ENCODE peak calls at places on chromosomes 12 and 14, in four cellular contexts. One of them, this sample, is unnamed.
A peak's percentile ranks its signal among the peaks of the same experiment; 100 is the strongest.

GRCh38 chr12:12086975-12087692 is 16.4 kb downstream of the BCL2L14 start:
- DNase-seq in NCI-H526 treated with DMSO at 0.1 percent for 48 hours: peak; percentile 49
- DNase-seq in renal cortical epithelial cell: no peak
- DNase-seq in ascending aorta: no peak
- DNase-seq in this sample: no peak

GRCh38 chr14:51610766-51611165 is 40.9 kb upstream of the FRMD6 start:
- DNase-seq in ascending aorta: no peak
- DNase-seq in renal cortical epithelial cell: no peak
- DNase-seq in NCI-H526 treated with DMSO at 0.1 percent for 48 hours: no peak
- DNase-seq in this sample: no peak

GRCh38 chr14:99728231-99728920 is 44.3 kb downstream of the CYP46A1 start:
- DNase-seq in renal cortical epithelial cell: no peak
- DNase-seq in ascending aorta: peak; percentile 47
- DNase-seq in NCI-H526 treated with DMSO at 0.1 percent for 48 hours: no peak
- DNase-seq in this sample: no peak

GRCh38 chr14:71905031-71905430 is 27.2 kb upstream of the RGS6 start:
- DNase-seq in NCI-H526 treated with DMSO at 0.1 percent for 48 hours: no peak
- DNase-seq in ascending aorta: no peak
- DNase-seq in renal cortical epithelial cell: no peak
- DNase-seq in this sample: no peak

GRCh38 chr12:42968426-42968825 is 378.9 kb upstream of the PRICKLE1 start:
- DNase-seq in NCI-H526 treated with DMSO at 0.1 percent for 48 hours: no peak
- DNase-seq in renal cortical epithelial cell: peak; percentile 44
- DNase-seq in ascending aorta: no peak
- DNase-seq in this sample: peak; percentile 39

GRCh38 chr14:41154143-41154807 is 452.4 kb upstream of the LRFN5 start:
- DNase-seq in NCI-H526 treated with DMSO at 0.1 percent for 48 hours: no peak
- DNase-seq in ascending aorta: no peak
- DNase-seq in renal cortical epithelial cell: no peak
- DNase-seq in this sample: no peak

GRCh38 chr14:95156153-95156764 is 1.1 kb downstream of the DICER1 start:
- DNase-seq in NCI-H526 treated with DMSO at 0.1 percent for 48 hours: no peak
- DNase-seq in renal cortical epithelial cell: peak; percentile 23
- DNase-seq in ascending aorta: no peak
- DNase-seq in this sample: peak; percentile 30

GRCh38 chr14:33376510-33376909 is 437.8 kb downstream of the NPAS3 start:
- DNase-seq in NCI-H526 treated with DMSO at 0.1 percent for 48 hours: no peak
- DNase-seq in renal cortical epithelial cell: no peak
- DNase-seq in ascending aorta: no peak
- DNase-seq in this sample: peak; percentile 2

GRCh38 chr12:120762093-120762492 is 36.5 kb downstream of the ACADS start:
- DNase-seq in ascending aorta: no peak
- DNase-seq in renal cortical epithelial cell: no peak
- DNase-seq in NCI-H526 treated with DMSO at 0.1 percent for 48 hours: no peak
- DNase-seq in this sample: no peak

GRCh38 chr14:102209224-102209966 is 69.7 kb downstream of the WDR20 start:
- DNase-seq in NCI-H526 treated with DMSO at 0.1 percent for 48 hours: peak; percentile 32
- DNase-seq in renal cortical epithelial cell: peak; percentile 79
- DNase-seq in ascending aorta: no peak
- DNase-seq in this sample: peak; percentile 79

GRCh38 chr12:69779928-69780327 is 41.3 kb downstream of the RAB3IP start:
- DNase-seq in NCI-H526 treated with DMSO at 0.1 percent for 48 hours: no peak
- DNase-seq in renal cortical epithelial cell: peak; percentile 13
- DNase-seq in ascending aorta: no peak
- DNase-seq in this sample: peak; percentile 53

GRCh38 chr12:111584959-111585358 is 14.2 kb downstream of the ATXN2 start:
- DNase-seq in ascending aorta: no peak
- DNase-seq in NCI-H526 treated with DMSO at 0.1 percent for 48 hours: no peak
- DNase-seq in renal cortical epithelial cell: peak; percentile 62
- DNase-seq in this sample: no peak

GRCh38 chr12:69595689-69596088 is 10.4 kb downstream of the CCT2 start:
- DNase-seq in NCI-H526 treated with DMSO at 0.1 percent for 48 hours: no peak
- DNase-seq in ascending aorta: no peak
- DNase-seq in renal cortical epithelial cell: no peak
- DNase-seq in this sample: peak; percentile 9

GRCh38 chr14:24609667-24610344 is at the start of gene GZMH:
- DNase-seq in NCI-H526 treated with DMSO at 0.1 percent for 48 hours: no peak
- DNase-seq in ascending aorta: no peak
- DNase-seq in renal cortical epithelial cell: no peak
- DNase-seq in this sample: no peak

GRCh38 chr14:101535232-101535631 is 26.1 kb upstream of the DIO3 start:
- DNase-seq in ascending aorta: no peak
- DNase-seq in NCI-H526 treated with DMSO at 0.1 percent for 48 hours: no peak
- DNase-seq in renal cortical epithelial cell: peak; percentile 27
- DNase-seq in this sample: no peak

GRCh38 chr12:72432037-72432604 is 160.0 kb downstream of the TRHDE start:
- DNase-seq in ascending aorta: no peak
- DNase-seq in NCI-H526 treated with DMSO at 0.1 percent for 48 hours: no peak
- DNase-seq in renal cortical epithelial cell: no peak
- DNase-seq in this sample: no peak

GRCh38 chr14:23171251-23171975 is 12.0 kb downstream of the SLC7A8 start:
- DNase-seq in NCI-H526 treated with DMSO at 0.1 percent for 48 hours: no peak
- DNase-seq in renal cortical epithelial cell: peak; percentile 75
- DNase-seq in ascending aorta: no peak
- DNase-seq in this sample: no peak

GRCh38 chr14:80535171-80535570 is 323.9 kb upstream of the DIO2 start:
- DNase-seq in renal cortical epithelial cell: no peak
- DNase-seq in ascending aorta: no peak
- DNase-seq in NCI-H526 treated with DMSO at 0.1 percent for 48 hours: peak; percentile 55
- DNase-seq in this sample: no peak

GRCh38 chr12:51307655-51308593 is 16.1 kb downstream of the BIN2 start:
- DNase-seq in NCI-H526 treated with DMSO at 0.1 percent for 48 hours: no peak
- DNase-seq in ascending aorta: no peak
- DNase-seq in renal cortical epithelial cell: peak; percentile 96
- DNase-seq in this sample: peak; percentile 81

GRCh38 chr12:6451348-6452244 is at the start of gene TAPBPL:
- DNase-seq in renal cortical epithelial cell: peak; percentile 75
- DNase-seq in ascending aorta: peak; percentile 91
- DNase-seq in NCI-H526 treated with DMSO at 0.1 percent for 48 hours: peak; percentile 86
- DNase-seq in this sample: peak; percentile 85

GRCh38 chr12:47534695-47535094 is 171.1 kb downstream of the RPAP3 start:
- DNase-seq in renal cortical epithelial cell: peak; percentile 7
- DNase-seq in ascending aorta: no peak
- DNase-seq in NCI-H526 treated with DMSO at 0.1 percent for 48 hours: no peak
- DNase-seq in this sample: no peak

GRCh38 chr12:53623526-53623925 is 2.7 kb downstream of the ATF7 start:
- DNase-seq in ascending aorta: no peak
- DNase-seq in renal cortical epithelial cell: peak; percentile 73
- DNase-seq in NCI-H526 treated with DMSO at 0.1 percent for 48 hours: no peak
- DNase-seq in this sample: peak; percentile 43

GRCh38 chr12:5102261-5102789 is 58.6 kb downstream of the KCNA5 start:
- DNase-seq in ascending aorta: no peak
- DNase-seq in renal cortical epithelial cell: no peak
- DNase-seq in NCI-H526 treated with DMSO at 0.1 percent for 48 hours: no peak
- DNase-seq in this sample: no peak

GRCh38 chr12:96069511-96070231 is 34.3 kb upstream of the LTA4H start:
- DNase-seq in ascending aorta: no peak
- DNase-seq in renal cortical epithelial cell: no peak
- DNase-seq in NCI-H526 treated with DMSO at 0.1 percent for 48 hours: no peak
- DNase-seq in this sample: no peak

GRCh38 chr12:1830981-1831930 is 10.9 kb downstream of the LRTM2 start:
- DNase-seq in renal cortical epithelial cell: peak; percentile 65
- DNase-seq in ascending aorta: no peak
- DNase-seq in NCI-H526 treated with DMSO at 0.1 percent for 48 hours: no peak
- DNase-seq in this sample: peak; percentile 59

This sample was measured in kidney tubule cell.